ENCODE peak calls at places on chromosomes 11 and 22, in seven cellular contexts. N is PC-3, C is mammary epithelial cell, X is astrocyte, H is MG63, Q is stomach, R is fibroblast of lung. F is an unnamed sample. For H3K36me3, the result is how much of the 10 kb centered on the place peaks cover.

GRCh38 chr11:116598556-116598955 is 174.2 kb downstream of the BUD13 start:
- DNase-seq in N (no peak), C (no peak), X (no peak), H (no peak), Q (no peak), R (no peak), F (no peak)

GRCh38 chr22:36737776-36738175 is 34.2 kb upstream of the CACNG2 start:
- DNase-seq in N (no peak), C (peak), X (no peak), H (no peak), Q (peak), R (no peak), F (peak)

GRCh38 chr11:1382429-1382828 is 7.3 kb upstream of the BRSK2 start:
- DNase-seq in N (no peak), C (no peak), X (no peak), H (no peak), Q (no peak), R (no peak), F (peak)

GRCh38 chr11:69934861-69935494 is 115.8 kb upstream of the FGF3 start:
- DNase-seq in N (peak), C (no peak), X (peak), H (peak), Q (no peak), R (no peak), F (no peak)

GRCh38 chr22:19643448-19644313 is 70.6 kb upstream of the SEPTIN5 start:
- DNase-seq in N (no peak), C (no peak), X (no peak), H (no peak), Q (no peak), R (peak), F (no peak)

GRCh38 chr11:119964136-119965025 is 173.5 kb downstream of the TRIM29 start:
- DNase-seq in N (no peak), C (peak), X (no peak), H (no peak), Q (no peak), R (no peak), F (no peak)

GRCh38 chr11:1762537-1763302 is 1.0 kb downstream of the CTSD start:
- DNase-seq in N (peak), C (peak), X (no peak), H (no peak), Q (peak), R (peak), F (no peak)

GRCh38 chr11:131246156-131246555 is 124.3 kb upstream of the NTM start:
- DNase-seq in N (no peak), C (no peak), X (no peak), H (no peak), Q (no peak), R (no peak), F (no peak)

GRCh38 chr11:45665206-45665932 is at the start of gene CHST1:
- DNase-seq in N (no peak), C (peak), X (peak), H (peak), Q (peak), R (no peak), F (peak)

GRCh38 chr11:10042699-10043098 is 251.3 kb downstream of the SBF2 start:
- DNase-seq in N (peak), C (no peak), X (peak), H (no peak), Q (no peak), R (no peak), F (no peak)

GRCh38 chr11:12285106-12285505 is 92.3 kb upstream of the PARVA start:
- DNase-seq in N (peak), C (peak), X (peak), H (peak), Q (no peak), R (peak), F (no peak)

GRCh38 chr11:100687630-100688395 is 725 bp downstream of the ARHGAP42 start:
- DNase-seq in N (peak), C (peak), X (peak), H (peak), Q (peak), R (peak), F (peak)

GRCh38 chr22:33476716-33477115 is 418.5 kb upstream of the SYN3 start:
- DNase-seq in N (peak), C (peak), X (peak), H (peak), Q (no peak), R (peak), F (no peak)

GRCh38 chr11:57175478-57175877 is 6.3 kb upstream of the LRRC55 start:
- DNase-seq in N (no peak), C (no peak), X (no peak), H (no peak), Q (no peak), R (no peak), F (no peak)

GRCh38 chr22:39361495-39361894 is 11.7 kb downstream of the SYNGR1 start:
- DNase-seq in N (no peak), C (no peak), X (no peak), H (no peak), Q (no peak), R (no peak), F (peak)

GRCh38 chr11:33227578-33228261 is 29.5 kb upstream of the HIPK3 start:
- DNase-seq in N (peak), C (no peak), X (peak), H (no peak), Q (no peak), R (peak), F (no peak)

GRCh38 chr11:121039971-121040613 is 16.2 kb downstream of the TBCEL start:
- DNase-seq in N (no peak), C (no peak), X (no peak), H (no peak), Q (no peak), R (no peak), F (no peak)

GRCh38 chr11:91700854-91701253 is 523.8 kb upstream of the FAT3 start:
- DNase-seq in N (no peak), C (no peak), X (no peak), H (no peak), Q (no peak), R (no peak), F (no peak)

GRCh38 chr11:17408641-17409040 is 20.2 kb upstream of the KCNJ11 start:
- DNase-seq in N (no peak), C (no peak), X (no peak), H (no peak), Q (no peak), R (no peak), F (no peak)

DNA sequence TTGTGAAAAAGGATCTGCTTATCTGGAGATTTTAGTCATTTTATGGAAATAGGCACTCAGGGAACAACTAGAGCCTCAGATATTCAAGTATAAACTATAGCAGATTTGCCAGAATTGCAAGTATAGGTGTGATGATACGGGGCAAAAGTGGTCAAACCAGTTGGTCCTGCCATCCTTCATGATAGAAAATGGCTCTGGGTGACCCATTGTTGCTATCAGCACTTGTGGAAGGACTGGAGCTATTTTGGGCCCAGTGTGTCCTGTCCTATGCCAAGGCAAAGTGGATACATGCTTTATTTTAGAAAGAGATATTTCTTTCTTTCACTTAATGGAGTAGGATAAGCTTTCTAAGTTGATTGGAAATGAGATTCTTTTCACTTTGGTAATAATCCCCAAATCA is 85.2 kb downstream of the PPP6R3 start:
- DNase-seq in N (peak), C (peak), X (no peak), H (no peak), Q (peak), R (no peak), F (no peak)
- H3K36me3 ChIP-seq in N (half or more), C (under half), X (under half), H (half or more), Q (half or more), R (under half), F (under half)

DNA sequence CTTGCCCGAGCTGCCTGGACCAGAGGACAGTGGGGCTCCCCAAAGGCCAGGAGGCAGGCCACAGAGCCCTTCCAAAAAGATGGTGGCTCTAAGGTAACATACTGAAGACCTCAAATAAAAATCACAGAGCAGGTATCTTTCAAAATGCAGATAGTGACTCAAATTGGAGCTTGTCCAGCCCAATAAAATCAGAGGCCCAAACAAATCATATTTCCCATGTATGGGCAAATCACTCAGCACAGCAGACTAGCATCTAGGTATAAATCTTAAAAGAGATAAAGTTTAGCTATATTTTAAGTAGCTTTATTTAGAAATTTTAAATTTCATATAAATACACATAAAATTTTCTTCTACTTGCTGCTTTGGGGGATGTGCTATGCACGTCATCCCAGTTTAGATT is 3.3 kb downstream of the TESMIN start:
- DNase-seq in N (peak), C (no peak), X (no peak), H (no peak), Q (no peak), R (no peak), F (no peak)
- H3K36me3 ChIP-seq in N (under half), C (under half), X (under half), H (under half), Q (under half), R (under half), F (under half)

GRCh38 chr11:66267379-66268209 is 845 bp upstream of the RAB1B start:
- DNase-seq in N (peak), C (peak), X (peak), H (peak), Q (peak), R (peak), F (peak)
- H3K36me3 ChIP-seq in N (under half), C (under half), X (under half), H (under half), Q (half or more), R (under half), F (under half)

DNA sequence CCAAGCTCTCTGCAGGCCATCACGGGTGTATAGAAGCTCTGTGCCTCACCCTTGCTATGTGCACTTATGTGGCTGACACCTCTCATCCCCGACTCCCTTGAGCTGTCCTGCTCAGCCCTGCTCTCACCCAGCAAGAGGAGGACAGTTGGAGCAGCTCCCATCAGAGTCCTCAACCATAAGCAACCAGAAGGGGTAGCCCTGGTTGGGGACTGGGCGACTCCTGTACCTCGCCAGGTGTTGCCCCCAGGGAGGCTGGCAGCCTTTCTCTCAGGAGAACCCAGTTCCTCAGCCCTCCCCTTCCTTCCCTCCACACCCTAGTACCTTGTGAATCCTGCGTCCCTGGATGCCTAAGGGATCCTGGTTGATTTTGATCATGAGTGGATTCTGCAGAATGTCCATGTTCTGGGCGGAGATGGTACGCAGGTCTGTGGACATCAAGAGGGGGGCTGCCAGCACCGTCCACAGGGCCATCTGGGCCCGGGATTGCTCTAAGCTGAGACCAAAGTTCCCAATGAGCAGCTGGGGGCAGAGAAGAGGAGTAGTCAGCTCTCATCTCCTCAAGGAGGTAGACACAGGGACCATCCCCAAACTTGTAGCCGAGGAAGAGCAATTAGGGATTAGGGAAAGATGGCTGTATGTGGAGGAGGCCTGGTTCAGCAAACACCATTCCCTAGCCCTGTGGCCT is 8.0 kb downstream of the NAGA start:
- DNase-seq in N (no peak), C (no peak), X (no peak), H (no peak), Q (no peak), R (no peak), F (no peak)
- H3K36me3 ChIP-seq in N (under half), C (under half), X (under half), H (under half), Q (half or more), R (under half), F (under half)